ENCODE peak calls at places on chromosomes 1 and 21, in four cellular contexts. B is GM13977; T is EL; O is activated T-helper 9 cell treated with anti-CD3 and anti-CD28 coated beads, Interleukin-2, amount 50 U/mL, for 16 hours. R is an unnamed sample.

GRCh38 chr1:234408757-234409156 is 35.5 kb downstream of the COA6 start:
- DNase-seq in B (no peak), T (no peak), O (peak), R (no peak)

GRCh38 chr1:225611537-225612223 is 41.2 kb downstream of the ENAH start:
- DNase-seq in B (no peak), T (no peak), O (no peak), R (no peak)

GRCh38 chr1:9238134-9238533 is 3.6 kb downstream of the H6PD start:
- DNase-seq in B (no peak), T (no peak), O (no peak), R (no peak)

GRCh38 chr1:243325305-243325890 is 69.6 kb downstream of the SDCCAG8 start:
- DNase-seq in B (peak), T (peak), O (no peak), R (peak)

GRCh38 chr1:224205438-224205840 is 22.4 kb downstream of the DEGS1 start:
- DNase-seq in B (no peak), T (peak), O (no peak), R (peak)

GRCh38 chr1:5410652-5411051 is 581.6 kb downstream of the NPHP4 start:
- DNase-seq in B (no peak), T (no peak), O (no peak), R (no peak)

GRCh38 chr1:22896184-22896583 is 76.5 kb downstream of the LACTBL1 start:
- DNase-seq in B (no peak), T (no peak), O (no peak), R (no peak)

GRCh38 chr1:73800376-73800775 is 397.6 kb downstream of the LRRIQ3 start:
- DNase-seq in B (no peak), T (peak), O (no peak), R (no peak)

GRCh38 chr21:32524010-32524719 is 61.2 kb downstream of the TCP10L start:
- DNase-seq in B (no peak), T (peak), O (no peak), R (no peak)

GRCh38 chr1:215001419-215002021 is 81.0 kb upstream of the KCNK2 start:
- DNase-seq in B (peak), T (no peak), O (no peak), R (no peak)

GRCh38 chr1:176102243-176102642 is 104.8 kb downstream of the COP1 start:
- DNase-seq in B (no peak), T (peak), O (no peak), R (no peak)

GRCh38 chr1:178223289-178223688 is 129.4 kb downstream of the RASAL2 start:
- DNase-seq in B (no peak), T (no peak), O (no peak), R (no peak)

R was measured in Ammon's horn.